ENCODE peak calls at places on chromosomes 6 and 20, in five cellular contexts. One of them, this sample, is unnamed.

GRCh38 chr6:134619789-134620188 is 301.9 kb upstream of the SGK1 start:
- DNase-seq in T-helper 9 cell: no peak
- DNase-seq in naive B cell: no peak
- DNase-seq in stimulated activated CD8-positive, alpha-beta memory T cell treated with anti-CD3 and anti-CD28 coated beads, Interleukin-4, amount 100 ng/mL, for 24 hours: no peak
- DNase-seq in choroid plexus epithelial cell: peak
- DNase-seq in this sample: peak

GRCh38 chr6:25173951-25174474 is 105.2 kb upstream of the CARMIL1 start:
- DNase-seq in T-helper 9 cell: no peak
- DNase-seq in naive B cell: no peak
- DNase-seq in stimulated activated CD8-positive, alpha-beta memory T cell treated with anti-CD3 and anti-CD28 coated beads, Interleukin-4, amount 100 ng/mL, for 24 hours: no peak
- DNase-seq in choroid plexus epithelial cell: peak
- DNase-seq in this sample: peak

GRCh38 chr6:155985660-155986138 is 530.1 kb upstream of the NOX3 start:
- DNase-seq in T-helper 9 cell: no peak
- DNase-seq in naive B cell: no peak
- DNase-seq in stimulated activated CD8-positive, alpha-beta memory T cell treated with anti-CD3 and anti-CD28 coated beads, Interleukin-4, amount 100 ng/mL, for 24 hours: no peak
- DNase-seq in choroid plexus epithelial cell: no peak
- DNase-seq in this sample: no peak

GRCh38 chr6:44245912-44246662 is 814 bp upstream of the HSP90AB1 start:
- DNase-seq in T-helper 9 cell: peak
- DNase-seq in naive B cell: peak
- DNase-seq in stimulated activated CD8-positive, alpha-beta memory T cell treated with anti-CD3 and anti-CD28 coated beads, Interleukin-4, amount 100 ng/mL, for 24 hours: peak
- DNase-seq in choroid plexus epithelial cell: peak
- DNase-seq in this sample: peak

GRCh38 chr6:57254055-57254717 is 32.1 kb upstream of the RAB23 start:
- DNase-seq in T-helper 9 cell: no peak
- DNase-seq in naive B cell: no peak
- DNase-seq in stimulated activated CD8-positive, alpha-beta memory T cell treated with anti-CD3 and anti-CD28 coated beads, Interleukin-4, amount 100 ng/mL, for 24 hours: no peak
- DNase-seq in choroid plexus epithelial cell: no peak
- DNase-seq in this sample: no peak

GRCh38 chr6:123940551-123940950 is 136.9 kb downstream of the NKAIN2 start:
- DNase-seq in T-helper 9 cell: no peak
- DNase-seq in naive B cell: no peak
- DNase-seq in stimulated activated CD8-positive, alpha-beta memory T cell treated with anti-CD3 and anti-CD28 coated beads, Interleukin-4, amount 100 ng/mL, for 24 hours: no peak
- DNase-seq in choroid plexus epithelial cell: peak
- DNase-seq in this sample: no peak

GRCh38 chr6:156016186-156016976 is 560.7 kb upstream of the NOX3 start:
- DNase-seq in T-helper 9 cell: no peak
- DNase-seq in naive B cell: no peak
- DNase-seq in stimulated activated CD8-positive, alpha-beta memory T cell treated with anti-CD3 and anti-CD28 coated beads, Interleukin-4, amount 100 ng/mL, for 24 hours: no peak
- DNase-seq in choroid plexus epithelial cell: no peak
- DNase-seq in this sample: no peak

GRCh38 chr6:160992323-160993314 is 1.1 kb downstream of the MAP3K4 start:
- DNase-seq in T-helper 9 cell: no peak
- DNase-seq in naive B cell: peak
- DNase-seq in stimulated activated CD8-positive, alpha-beta memory T cell treated with anti-CD3 and anti-CD28 coated beads, Interleukin-4, amount 100 ng/mL, for 24 hours: no peak
- DNase-seq in choroid plexus epithelial cell: peak
- DNase-seq in this sample: peak

GRCh38 chr6:123519191-123519510 is 117.6 kb downstream of the TRDN start:
- DNase-seq in T-helper 9 cell: no peak
- DNase-seq in naive B cell: no peak
- DNase-seq in stimulated activated CD8-positive, alpha-beta memory T cell treated with anti-CD3 and anti-CD28 coated beads, Interleukin-4, amount 100 ng/mL, for 24 hours: no peak
- DNase-seq in choroid plexus epithelial cell: no peak
- DNase-seq in this sample: no peak

GRCh38 chr6:17938885-17939284 is 48.5 kb downstream of the KIF13A start:
- DNase-seq in T-helper 9 cell: no peak
- DNase-seq in naive B cell: no peak
- DNase-seq in stimulated activated CD8-positive, alpha-beta memory T cell treated with anti-CD3 and anti-CD28 coated beads, Interleukin-4, amount 100 ng/mL, for 24 hours: no peak
- DNase-seq in choroid plexus epithelial cell: peak
- DNase-seq in this sample: peak

GRCh38 chr6:100346203-100346602 is 118.5 kb downstream of the SIM1 start:
- DNase-seq in T-helper 9 cell: no peak
- DNase-seq in naive B cell: no peak
- DNase-seq in stimulated activated CD8-positive, alpha-beta memory T cell treated with anti-CD3 and anti-CD28 coated beads, Interleukin-4, amount 100 ng/mL, for 24 hours: no peak
- DNase-seq in choroid plexus epithelial cell: peak
- DNase-seq in this sample: peak

GRCh38 chr6:125009578-125009977 is 47.3 kb downstream of the RNF217 start:
- DNase-seq in T-helper 9 cell: no peak
- DNase-seq in naive B cell: no peak
- DNase-seq in stimulated activated CD8-positive, alpha-beta memory T cell treated with anti-CD3 and anti-CD28 coated beads, Interleukin-4, amount 100 ng/mL, for 24 hours: no peak
- DNase-seq in choroid plexus epithelial cell: peak
- DNase-seq in this sample: peak

GRCh38 chr20:7708782-7709181 is 231.5 kb downstream of the HAO1 start:
- DNase-seq in T-helper 9 cell: no peak
- DNase-seq in naive B cell: no peak
- DNase-seq in stimulated activated CD8-positive, alpha-beta memory T cell treated with anti-CD3 and anti-CD28 coated beads, Interleukin-4, amount 100 ng/mL, for 24 hours: no peak
- DNase-seq in choroid plexus epithelial cell: no peak
- DNase-seq in this sample: no peak

GRCh38 chr20:51404297-51405060 is 138.0 kb downstream of the NFATC2 start:
- DNase-seq in T-helper 9 cell: peak
- DNase-seq in naive B cell: peak
- DNase-seq in stimulated activated CD8-positive, alpha-beta memory T cell treated with anti-CD3 and anti-CD28 coated beads, Interleukin-4, amount 100 ng/mL, for 24 hours: peak
- DNase-seq in choroid plexus epithelial cell: peak
- DNase-seq in this sample: no peak

GRCh38 chr6:33672808-33673207 is 38.7 kb downstream of the UQCC2 start:
- DNase-seq in T-helper 9 cell: no peak
- DNase-seq in naive B cell: no peak
- DNase-seq in stimulated activated CD8-positive, alpha-beta memory T cell treated with anti-CD3 and anti-CD28 coated beads, Interleukin-4, amount 100 ng/mL, for 24 hours: no peak
- DNase-seq in choroid plexus epithelial cell: peak
- DNase-seq in this sample: peak

GRCh38 chr6:124868476-124868875 is 93.8 kb upstream of the RNF217 start:
- DNase-seq in T-helper 9 cell: no peak
- DNase-seq in naive B cell: no peak
- DNase-seq in stimulated activated CD8-positive, alpha-beta memory T cell treated with anti-CD3 and anti-CD28 coated beads, Interleukin-4, amount 100 ng/mL, for 24 hours: no peak
- DNase-seq in choroid plexus epithelial cell: peak
- DNase-seq in this sample: peak